ENCODE peak calls at places on chromosomes 5 and 9, in nine cellular contexts. C, G, K, T, E, U, X, D and B are unnamed samples.

GRCh38 chr5:55618318-55618717 is 83.6 kb upstream of the PLPP1 start:
- DNase-seq in E (no peak), U (no peak), C (no peak), D (no peak), G (no peak), T (no peak), K (no peak), X (no peak), B (no peak)

GRCh38 chr9:128280084-128280622 is 4.1 kb downstream of the SWI5 start:
- DNase-seq in G (no peak), D (no peak), T (peak), E (no peak), K (no peak), C (no peak), X (no peak), U (no peak), B (no peak)

GRCh38 chr9:19184144-19184917 is 46.2 kb upstream of the DENND4C start:
- DNase-seq in D (peak), X (no peak), U (peak), K (peak), C (peak), E (no peak), T (peak), G (peak), B (peak)

GRCh38 chr5:67166460-67166871 is 30.1 kb downstream of the CD180 start:
- DNase-seq in K (no peak), D (no peak), G (peak), X (no peak), U (peak), T (no peak), E (no peak), C (peak), B (no peak)

GRCh38 chr9:98375138-98375726 is 119.8 kb upstream of the TBC1D2 start:
- DNase-seq in D (peak), E (no peak), K (no peak), T (peak), U (no peak), C (no peak), G (no peak), X (no peak), B (peak)

GRCh38 chr9:100208673-100209072 is 109.6 kb downstream of the INVS start:
- DNase-seq in U (no peak), X (no peak), T (no peak), D (no peak), K (no peak), G (no peak), C (no peak), E (no peak), B (no peak)

GRCh38 chr9:129626944-129627297 is 958 bp downstream of the NTMT1 start:
- DNase-seq in D (peak), X (no peak), E (no peak), C (no peak), G (no peak), K (no peak), T (peak), U (no peak), B (peak)

GRCh38 chr9:22041792-22042191 is 32.7 kb upstream of the CDKN2B start:
- DNase-seq in U (no peak), E (no peak), K (no peak), D (no peak), C (no peak), G (no peak), T (peak), X (no peak), B (no peak)

GRCh38 chr9:34375901-34376595 is 650 bp downstream of the MYORG start:
- DNase-seq in T (peak), K (peak), G (peak), X (no peak), C (peak), E (peak), U (peak), D (peak), B (peak)

GRCh38 chr5:102628449-102629175 is 126.5 kb upstream of the PAM start:
- DNase-seq in C (no peak), X (no peak), G (no peak), K (no peak), E (no peak), D (no peak), U (peak), T (peak), B (no peak)

GRCh38 chr9:13113751-13114150 is 165.7 kb downstream of the MPDZ start:
- DNase-seq in X (no peak), E (no peak), U (no peak), C (no peak), G (no peak), K (no peak), T (peak), D (no peak), B (no peak)